ENCODE peak calls at places on chromosomes 2 and 18, in four cellular contexts. T, F, R and X are unnamed samples.

GRCh38 chr18:24051256-24051947 is 36.8 kb downstream of the TTC39C start:
- DNase-seq in R (no peak), T (no peak), F (no peak), X (no peak)

GRCh38 chr2:67243919-67244318 is 153.2 kb upstream of the ETAA1 start:
- DNase-seq in F (no peak), T (no peak), R (no peak), X (no peak)

GRCh38 chr2:134154269-134154668 is 99.6 kb upstream of the MGAT5 start:
- DNase-seq in F (no peak), R (no peak), T (no peak), X (no peak)

GRCh38 chr18:45637546-45638327 is 22.5 kb downstream of the SLC14A2 start:
- DNase-seq in T (no peak), R (no peak), F (no peak), X (no peak)

GRCh38 chr18:31401156-31402025 is 24.8 kb downstream of the DSG4 start:
- DNase-seq in R (no peak), F (no peak), T (no peak), X (no peak)

GRCh38 chr2:215060851-215061541 is 77.4 kb downstream of the ABCA12 start:
- DNase-seq in F (no peak), T (no peak), R (no peak), X (no peak)

GRCh38 chr2:188693111-188693510 is 281.1 kb upstream of the COL3A1 start:
- DNase-seq in F (no peak), R (peak; percentile 17), T (no peak), X (no peak)

GRCh38 chr2:235330775-235331438 is 162.9 kb upstream of the AGAP1 start:
- DNase-seq in R (peak; percentile 43), F (no peak), T (no peak), X (no peak)

GRCh38 chr2:215751200-215751910 is 262.0 kb downstream of the MREG start:
- DNase-seq in T (no peak), R (no peak), F (no peak), X (no peak)

GRCh38 chr18:75482880-75483279 is 55.4 kb upstream of the SMIM21 start:
- DNase-seq in F (no peak), R (no peak), T (no peak), X (no peak)

GRCh38 chr18:58416704-58417683 is 211.9 kb downstream of the ALPK2 start:
- DNase-seq in R (no peak), T (no peak), F (no peak), X (no peak)

GRCh38 chr2:241344925-241345651 is 11.0 kb upstream of the FARP2 start:
- DNase-seq in F (no peak), T (no peak), R (no peak), X (no peak)

GRCh38 chr2:69011611-69012157 is 1.3 kb upstream of the ANTXR1 start:
- DNase-seq in T (no peak), F (no peak), R (no peak), X (peak; percentile 24)

GRCh38 chr2:30965085-30965484 is 157.8 kb upstream of the CAPN13 start:
- DNase-seq in F (no peak), T (no peak), R (no peak), X (no peak)

GRCh38 chr2:240369725-240370585 is 65.5 kb upstream of the GPC1 start:
- DNase-seq in R (peak; percentile 21), F (peak; percentile 39), T (peak; percentile 86), X (no peak)

GRCh38 chr2:56184500-56184996 is 758 bp downstream of the CCDC85A start:
- DNase-seq in T (no peak), R (no peak), F (no peak), X (peak; percentile 52)

GRCh38 chr2:201260302-201260800 is at the start of gene CASP8:
- DNase-seq in T (no peak), F (peak; percentile 50), R (no peak), X (no peak)

GRCh38 chr18:48868468-48869466 is 82.0 kb downstream of the SMAD7 start:
- DNase-seq in T (no peak), F (peak; percentile 37), R (no peak), X (no peak)

GRCh38 chr2:216688731-216689360 is 6.5 kb downstream of the IGFBP5 start:
- DNase-seq in F (peak; percentile 62), T (peak; percentile 92), R (no peak), X (peak; percentile 24)

GRCh38 chr2:12106440-12107080 is 360.1 kb downstream of the LPIN1 start:
- DNase-seq in F (peak; percentile 28), R (no peak), T (peak; percentile 87), X (no peak)

GRCh38 chr2:111053266-111053665 is 67.4 kb upstream of the BCL2L11 start:
- DNase-seq in R (no peak), T (no peak), F (no peak), X (no peak)

GRCh38 chr18:38751897-38752296 is 1186.3 kb upstream of the CELF4 start:
- DNase-seq in R (no peak), T (no peak), F (no peak), X (peak; percentile 8)

GRCh38 chr2:231410293-231411004 is 14.9 kb downstream of the B3GNT7 start:
- DNase-seq in T (no peak), R (no peak), F (no peak), X (peak; percentile 94)
- TF ChIP-seq CTCF in T (no peak), R (no peak), F (no peak), X (peak; percentile 97)

DNA sequence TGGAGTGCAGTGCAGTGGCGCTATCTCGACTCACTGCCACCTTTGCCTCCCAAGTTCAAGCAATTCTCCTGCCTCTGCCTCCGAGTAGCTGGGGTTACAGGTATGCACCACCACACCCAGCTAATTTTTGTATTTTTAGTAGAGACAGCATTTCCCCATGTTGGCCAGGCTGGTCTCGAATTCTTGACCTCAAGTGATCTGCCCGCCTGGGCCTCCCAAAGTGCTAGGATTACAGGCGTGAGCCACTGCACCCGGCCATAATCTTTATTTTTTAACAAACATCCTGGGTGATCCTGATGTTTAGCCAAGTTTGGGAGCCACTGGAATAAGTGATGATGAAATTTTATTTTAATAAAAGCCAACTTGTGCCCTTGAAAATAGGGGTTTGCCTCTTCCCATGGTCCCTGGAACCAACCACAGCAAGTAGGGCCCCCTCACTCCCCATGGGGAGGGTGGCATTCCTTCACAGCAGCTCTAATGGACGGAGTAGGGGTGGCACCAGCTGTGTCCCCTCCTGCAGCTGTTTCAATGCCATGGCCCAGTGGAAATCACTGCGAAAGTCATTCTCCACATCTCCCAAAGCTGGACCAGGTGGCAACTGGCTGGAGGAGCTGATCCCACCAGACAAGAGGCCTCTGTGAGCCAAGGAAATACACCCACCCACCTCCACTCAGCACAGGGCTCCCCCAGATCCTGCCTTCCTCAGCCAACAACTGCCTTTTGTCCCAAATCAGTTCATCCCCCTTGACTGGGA is 194.8 kb downstream of the ZFP36L2 start:
- DNase-seq in T (peak; percentile 19), F (no peak), R (no peak), X (no peak)
- H3K27ac ChIP-seq in T (peak overlapping the region; percentile 65), F (peak overlapping the region; percentile 80), R (peak overlapping the region; percentile 95), X (no peak overlapping the region)

DNA sequence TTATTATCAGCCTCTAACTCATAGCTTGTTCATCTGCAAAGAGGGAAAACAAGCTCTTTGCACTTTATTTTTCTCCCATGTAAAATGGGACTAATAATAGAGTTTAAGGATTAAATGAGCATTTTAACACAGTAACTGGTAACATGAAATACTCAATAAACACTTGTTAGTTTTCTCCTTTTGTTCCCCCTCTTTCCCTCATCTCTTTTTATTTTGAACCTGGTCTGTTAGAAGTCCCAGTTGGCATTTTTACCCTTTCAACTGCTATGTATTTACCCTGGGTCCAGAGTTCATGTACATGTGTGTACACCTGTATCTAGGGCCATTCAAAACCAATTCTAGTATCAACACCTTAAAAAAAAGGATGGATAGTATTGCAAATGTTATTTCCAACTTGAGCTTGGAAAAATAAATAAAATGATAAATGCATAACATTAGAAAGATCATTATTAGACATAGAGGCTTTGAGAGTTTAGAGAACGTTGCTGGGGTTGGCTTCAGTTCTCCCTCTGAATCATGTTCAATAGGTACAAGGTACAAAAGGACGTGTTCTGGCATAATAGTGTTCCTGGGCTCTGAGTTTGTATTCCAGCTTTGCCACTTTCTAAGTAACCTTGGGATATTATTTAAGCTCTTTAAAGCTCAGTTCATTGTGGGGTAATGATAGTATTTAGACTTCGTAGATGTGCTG is 5.2 kb upstream of the VPS54 start:
- DNase-seq in F (no peak), R (no peak), T (no peak), X (no peak)
- TF ChIP-seq POLR2AphosphoS5 in F (no peak), R (no peak), T (no peak), X (no peak)

GRCh38 chr2:145591109-145591809 is 1071.3 kb upstream of the ZEB2 start:
- DNase-seq in R (no peak), T (no peak), F (no peak), X (no peak)
- TF ChIP-seq CTCF in R (no peak), T (no peak), F (no peak), X (no peak)

GRCh38 chr2:109601693-109602250 is 12.0 kb downstream of the SEPTIN10 start:
- DNase-seq in T (no peak), F (no peak), R (no peak), X (no peak)
- H3K27ac ChIP-seq in T (no peak overlapping the region), F (no peak overlapping the region), R (no peak overlapping the region), X (no peak overlapping the region)

GRCh38 chr18:2932247-2933181 is 80.4 kb downstream of the LPIN2 start:
- DNase-seq in R (no peak), F (no peak), T (no peak), X (peak; percentile 84)
- TF ChIP-seq POLR2AphosphoS5 in R (no peak), F (no peak), T (no peak), X (no peak)

GRCh38 chr2:196535742-196536141 is 103.8 kb upstream of the CCDC150 start:
- DNase-seq in R (no peak), F (no peak), T (no peak), X (no peak)
- TF ChIP-seq CTCF in R (no peak), F (no peak), T (no peak), X (no peak)

GRCh38 chr2:225038076-225038571 is 4.1 kb downstream of the DOCK10 start:
- DNase-seq in F (no peak), T (no peak), R (no peak), X (peak; percentile 27)

GRCh38 chr2:225041871-225042799 is at the start of gene DOCK10:
- DNase-seq in R (no peak), T (no peak), F (peak; percentile 40), X (peak; percentile 42)

GRCh38 chr2:225040862-225041209 is 1.4 kb downstream of the DOCK10 start:
- DNase-seq in T (no peak), F (no peak), R (no peak), X (no peak)

GRCh38 chr2:225042800-225043167 is 516 bp upstream of the DOCK10 start:
- DNase-seq in R (no peak), T (no peak), F (no peak), X (peak; percentile 14)

DNA sequence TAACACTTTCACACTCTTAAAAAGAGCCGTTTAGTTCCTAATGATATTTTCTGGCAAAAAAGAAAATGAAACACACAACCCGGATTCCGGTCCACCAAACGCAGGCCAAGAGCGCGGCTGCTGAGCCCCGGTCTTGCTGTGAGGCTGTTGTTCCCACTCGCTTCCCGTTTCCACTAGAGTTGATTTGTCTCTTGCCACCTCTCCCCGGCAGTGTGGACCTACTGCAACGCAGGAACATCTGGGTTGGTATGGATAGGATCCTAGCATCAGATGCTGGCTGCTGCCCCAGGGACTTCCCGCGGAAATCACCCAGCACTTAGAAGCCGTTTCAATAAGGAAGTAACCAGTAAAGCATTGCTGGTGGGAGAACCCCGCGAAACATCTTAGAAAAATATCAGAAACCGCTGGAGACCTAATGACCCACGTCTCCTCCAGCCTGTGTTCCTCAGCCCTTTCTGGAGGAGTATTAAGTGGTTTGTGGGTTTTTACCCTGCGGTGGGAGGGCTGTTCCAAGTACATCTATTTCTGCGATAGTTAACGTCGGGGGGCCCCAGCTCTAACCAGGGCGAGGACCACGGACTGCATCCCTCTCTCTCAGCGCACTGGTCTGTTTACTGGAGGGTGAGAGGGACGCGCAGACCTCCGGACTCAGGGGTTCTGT is 928 bp downstream of the DOCK10 start:
- DNase-seq in R (no peak), T (no peak), F (peak; percentile 33), X (peak; percentile 47)
- H3K27ac ChIP-seq in R (peak overlapping the region; percentile 64), T (no peak overlapping the region), F (peak overlapping the region; percentile 58), X (no peak overlapping the region)